ENCODE peak calls at places on chromosome 16, in eight cellular contexts. One of them, this sample, is unnamed.

GRCh38 chr16:3187798-3188674 is at the start of gene OR1F1:
- DNase-seq in astrocyte of the cerebellum: peak; percentile 24
- DNase-seq in iris pigment epithelial cell: peak; percentile 82
- DNase-seq in breast epithelium: no peak
- DNase-seq in psoas muscle: no peak
- DNase-seq in T-helper 9 cell: peak; percentile 29
- DNase-seq in PC-3: no peak
- DNase-seq in fibroblast of the aortic adventitia: peak; percentile 62
- DNase-seq in this sample: no peak

GRCh38 chr16:66894948-66895696 is 14.8 kb downstream of the PDP2 start:
- DNase-seq in astrocyte of the cerebellum: peak; percentile 62
- DNase-seq in iris pigment epithelial cell: peak; percentile 71
- DNase-seq in breast epithelium: peak; percentile 40
- DNase-seq in psoas muscle: peak; percentile 64
- DNase-seq in T-helper 9 cell: peak; percentile 32
- DNase-seq in PC-3: peak; percentile 70
- DNase-seq in fibroblast of the aortic adventitia: peak; percentile 83
- DNase-seq in this sample: no peak

GRCh38 chr16:17211797-17212196 is 259.0 kb downstream of the XYLT1 start:
- DNase-seq in astrocyte of the cerebellum: no peak
- DNase-seq in iris pigment epithelial cell: no peak
- DNase-seq in breast epithelium: no peak
- DNase-seq in psoas muscle: no peak
- DNase-seq in T-helper 9 cell: no peak
- DNase-seq in PC-3: no peak
- DNase-seq in fibroblast of the aortic adventitia: no peak
- DNase-seq in this sample: no peak

GRCh38 chr16:63461248-63461841 is 1425.1 kb upstream of the CDH8 start:
- DNase-seq in astrocyte of the cerebellum: peak; percentile 60
- DNase-seq in iris pigment epithelial cell: peak; percentile 29
- DNase-seq in breast epithelium: no peak
- DNase-seq in psoas muscle: no peak
- DNase-seq in T-helper 9 cell: no peak
- DNase-seq in PC-3: peak; percentile 59
- DNase-seq in fibroblast of the aortic adventitia: peak; percentile 33
- DNase-seq in this sample: peak; percentile 21

GRCh38 chr16:48350716-48351115 is 34.5 kb downstream of the SIAH1 start:
- DNase-seq in astrocyte of the cerebellum: no peak
- DNase-seq in iris pigment epithelial cell: no peak
- DNase-seq in breast epithelium: no peak
- DNase-seq in psoas muscle: no peak
- DNase-seq in T-helper 9 cell: no peak
- DNase-seq in PC-3: peak; percentile 29
- DNase-seq in fibroblast of the aortic adventitia: no peak
- DNase-seq in this sample: no peak

GRCh38 chr16:69772560-69773254 is 10.6 kb downstream of the WWP2 start:
- DNase-seq in astrocyte of the cerebellum: no peak
- DNase-seq in iris pigment epithelial cell: peak; percentile 17
- DNase-seq in breast epithelium: no peak
- DNase-seq in psoas muscle: no peak
- DNase-seq in T-helper 9 cell: no peak
- DNase-seq in PC-3: no peak
- DNase-seq in fibroblast of the aortic adventitia: peak; percentile 24
- DNase-seq in this sample: no peak

GRCh38 chr16:1500465-1501150 is 7.4 kb downstream of the TELO2 start:
- DNase-seq in astrocyte of the cerebellum: no peak
- DNase-seq in iris pigment epithelial cell: no peak
- DNase-seq in breast epithelium: no peak
- DNase-seq in psoas muscle: no peak
- DNase-seq in T-helper 9 cell: no peak
- DNase-seq in PC-3: no peak
- DNase-seq in fibroblast of the aortic adventitia: no peak
- DNase-seq in this sample: no peak

GRCh38 chr16:89478576-89479221 is 11.7 kb downstream of the ANKRD11 start:
- DNase-seq in astrocyte of the cerebellum: no peak
- DNase-seq in iris pigment epithelial cell: peak; percentile 52
- DNase-seq in breast epithelium: no peak
- DNase-seq in psoas muscle: no peak
- DNase-seq in T-helper 9 cell: no peak
- DNase-seq in PC-3: peak; percentile 60
- DNase-seq in fibroblast of the aortic adventitia: peak; percentile 53
- DNase-seq in this sample: no peak

GRCh38 chr16:84864266-84864955 is 44.6 kb downstream of the CRISPLD2 start:
- DNase-seq in astrocyte of the cerebellum: no peak
- DNase-seq in iris pigment epithelial cell: no peak
- DNase-seq in breast epithelium: no peak
- DNase-seq in psoas muscle: no peak
- DNase-seq in T-helper 9 cell: no peak
- DNase-seq in PC-3: no peak
- DNase-seq in fibroblast of the aortic adventitia: no peak
- DNase-seq in this sample: no peak

GRCh38 chr16:1929105-1929504 is 10.9 kb upstream of the HS3ST6 start:
- DNase-seq in astrocyte of the cerebellum: no peak
- DNase-seq in iris pigment epithelial cell: no peak
- DNase-seq in breast epithelium: no peak
- DNase-seq in psoas muscle: no peak
- DNase-seq in T-helper 9 cell: no peak
- DNase-seq in PC-3: no peak
- DNase-seq in fibroblast of the aortic adventitia: peak; percentile 12
- DNase-seq in this sample: no peak

GRCh38 chr16:85293899-85294642 is 181.8 kb upstream of the CIBAR2 start:
- DNase-seq in astrocyte of the cerebellum: no peak
- DNase-seq in iris pigment epithelial cell: no peak
- DNase-seq in breast epithelium: no peak
- DNase-seq in psoas muscle: peak; percentile 63
- DNase-seq in T-helper 9 cell: no peak
- DNase-seq in PC-3: no peak
- DNase-seq in fibroblast of the aortic adventitia: no peak
- DNase-seq in this sample: no peak

GRCh38 chr16:48118841-48119240 is 37.0 kb downstream of the ABCC12 start:
- DNase-seq in astrocyte of the cerebellum: no peak
- DNase-seq in iris pigment epithelial cell: no peak
- DNase-seq in breast epithelium: no peak
- DNase-seq in psoas muscle: no peak
- DNase-seq in T-helper 9 cell: no peak
- DNase-seq in PC-3: no peak
- DNase-seq in fibroblast of the aortic adventitia: no peak
- DNase-seq in this sample: no peak

GRCh38 chr16:48903054-48903453 is 293.1 kb upstream of the N4BP1 start:
- DNase-seq in astrocyte of the cerebellum: no peak
- DNase-seq in iris pigment epithelial cell: no peak
- DNase-seq in breast epithelium: no peak
- DNase-seq in psoas muscle: no peak
- DNase-seq in T-helper 9 cell: no peak
- DNase-seq in PC-3: no peak
- DNase-seq in fibroblast of the aortic adventitia: no peak
- DNase-seq in this sample: no peak

This sample was measured in smooth muscle cell of the brain vasculature.